ENCODE peak calls at places on chromosomes 5 and 9, in four cellular contexts. One of them, this sample, is unnamed.

GRCh38 chr9:6566409-6567139 is 79.0 kb downstream of the GLDC start:
- DNase-seq in K562: no peak
- DNase-seq in GM12878: no peak
- DNase-seq in H1: no peak
- DNase-seq in this sample: no peak

GRCh38 chr5:164518049-164518740 is 1012.8 kb downstream of the MAT2B start:
- DNase-seq in K562: no peak
- DNase-seq in GM12878: no peak
- DNase-seq in H1: no peak
- DNase-seq in this sample: no peak

GRCh38 chr5:62779010-62779422 is 200.4 kb downstream of the LRRC70 start:
- DNase-seq in K562: peak
- DNase-seq in GM12878: no peak
- DNase-seq in H1: no peak
- DNase-seq in this sample: peak

GRCh38 chr5:109485030-109485429 is 75.3 kb upstream of the PJA2 start:
- DNase-seq in K562: peak
- DNase-seq in GM12878: no peak
- DNase-seq in H1: no peak
- DNase-seq in this sample: peak

GRCh38 chr5:14081791-14082190 is 61.4 kb upstream of the TRIO start:
- DNase-seq in K562: no peak
- DNase-seq in GM12878: no peak
- DNase-seq in H1: no peak
- DNase-seq in this sample: no peak

GRCh38 chr9:15211994-15212501 is 95.0 kb downstream of the TTC39B start:
- DNase-seq in K562: no peak
- DNase-seq in GM12878: no peak
- DNase-seq in H1: no peak
- DNase-seq in this sample: peak

GRCh38 chr9:133234577-133235322 is 25.7 kb upstream of the OBP2B start:
- DNase-seq in K562: no peak
- DNase-seq in GM12878: no peak
- DNase-seq in H1: no peak
- DNase-seq in this sample: no peak

GRCh38 chr5:33938507-33938796 is 2.3 kb downstream of the RXFP3 start:
- DNase-seq in K562: no peak
- DNase-seq in GM12878: no peak
- DNase-seq in H1: no peak
- DNase-seq in this sample: no peak

GRCh38 chr9:3732077-3733038 is 206.6 kb upstream of the RFX3 start:
- DNase-seq in K562: peak
- DNase-seq in GM12878: peak
- DNase-seq in H1: no peak
- DNase-seq in this sample: peak

GRCh38 chr5:165119175-165119574 is 1613.8 kb downstream of the MAT2B start:
- DNase-seq in K562: no peak
- DNase-seq in GM12878: no peak
- DNase-seq in H1: no peak
- DNase-seq in this sample: no peak

GRCh38 chr5:168270446-168270845 is 21.0 kb upstream of the WWC1 start:
- DNase-seq in K562: no peak
- DNase-seq in GM12878: no peak
- DNase-seq in H1: no peak
- DNase-seq in this sample: no peak

GRCh38 chr5:126994485-126994884 is 35.9 kb downstream of the MARCHF3 start:
- DNase-seq in K562: no peak
- DNase-seq in GM12878: no peak
- DNase-seq in H1: no peak
- DNase-seq in this sample: no peak

GRCh38 chr5:159262472-159262858 is 625 bp upstream of the UBLCP1 start:
- DNase-seq in K562: peak
- DNase-seq in GM12878: no peak
- DNase-seq in H1: no peak
- DNase-seq in this sample: no peak

GRCh38 chr9:132411091-132411508 is 1.1 kb downstream of the CFAP77 start:
- DNase-seq in K562: peak
- DNase-seq in GM12878: no peak
- DNase-seq in H1: peak
- DNase-seq in this sample: peak

GRCh38 chr9:37953775-37954437 is 50.0 kb upstream of the SLC25A51 start:
- DNase-seq in K562: peak
- DNase-seq in GM12878: peak
- DNase-seq in H1: no peak
- DNase-seq in this sample: no peak

GRCh38 chr9:14846871-14847311 is 63.3 kb downstream of the FREM1 start:
- DNase-seq in K562: peak
- DNase-seq in GM12878: no peak
- DNase-seq in H1: peak
- DNase-seq in this sample: peak

GRCh38 chr5:16733597-16733996 is 116.8 kb upstream of the RETREG1 start:
- DNase-seq in K562: no peak
- DNase-seq in GM12878: no peak
- DNase-seq in H1: no peak
- DNase-seq in this sample: no peak

GRCh38 chr9:75855509-75855908 is 35.0 kb upstream of the PCSK5 start:
- DNase-seq in K562: no peak
- DNase-seq in GM12878: no peak
- DNase-seq in H1: no peak
- DNase-seq in this sample: peak

GRCh38 chr9:87957839-87958238 is 16.5 kb downstream of the CDK20 start:
- DNase-seq in K562: no peak
- DNase-seq in GM12878: no peak
- DNase-seq in H1: no peak
- DNase-seq in this sample: no peak

GRCh38 chr9:14593406-14593805 is 99.8 kb downstream of the ZDHHC21 start:
- DNase-seq in K562: no peak
- DNase-seq in GM12878: no peak
- DNase-seq in H1: no peak
- DNase-seq in this sample: peak

GRCh38 chr5:164600166-164600715 is 1094.8 kb downstream of the MAT2B start:
- DNase-seq in K562: no peak
- DNase-seq in GM12878: no peak
- DNase-seq in H1: no peak
- DNase-seq in this sample: no peak

GRCh38 chr9:136327313-136327971 is at the start of gene GPSM1:
- DNase-seq in K562: peak
- DNase-seq in GM12878: no peak
- DNase-seq in H1: no peak
- DNase-seq in this sample: no peak

GRCh38 chr9:109477269-109478203 is 20.6 kb downstream of the PTPN3 start:
- DNase-seq in K562: no peak
- DNase-seq in GM12878: peak
- DNase-seq in H1: no peak
- DNase-seq in this sample: peak

GRCh38 chr9:111301195-111301594 is 28.8 kb downstream of the OR2K2 start:
- DNase-seq in K562: no peak
- DNase-seq in GM12878: no peak
- DNase-seq in H1: no peak
- DNase-seq in this sample: no peak
- TF ChIP-seq BRCA1 in K562: no peak
- TF ChIP-seq BRCA1 in GM12878: no peak
- TF ChIP-seq BRCA1 in H1: no peak
- TF ChIP-seq BRCA1 in this sample: no peak

GRCh38 chr5:119451561-119451960 is 736 bp upstream of the HSD17B4 start:
- DNase-seq in K562: peak
- DNase-seq in GM12878: no peak
- DNase-seq in H1: peak
- DNase-seq in this sample: no peak

GRCh38 chr5:119449882-119450281 is 2.4 kb upstream of the HSD17B4 start:
- DNase-seq in K562: no peak
- DNase-seq in GM12878: no peak
- DNase-seq in H1: no peak
- DNase-seq in this sample: no peak

GRCh38 chr5:119452373-119453044 is at the start of gene HSD17B4:
- DNase-seq in K562: peak
- DNase-seq in GM12878: peak
- DNase-seq in H1: peak
- DNase-seq in this sample: peak

GRCh38 chr5:119453045-119453383 is 717 bp downstream of the HSD17B4 start:
- DNase-seq in K562: peak
- DNase-seq in GM12878: no peak
- DNase-seq in H1: no peak
- DNase-seq in this sample: no peak

GRCh38 chr5:119452060-119452372 is 281 bp upstream of the HSD17B4 start:
- DNase-seq in K562: no peak
- DNase-seq in GM12878: no peak
- DNase-seq in H1: no peak
- DNase-seq in this sample: no peak
- TF ChIP-seq BRCA1 in K562: no peak
- TF ChIP-seq BRCA1 in GM12878: no peak
- TF ChIP-seq BRCA1 in H1: no peak
- TF ChIP-seq BRCA1 in this sample: no peak

DNA sequence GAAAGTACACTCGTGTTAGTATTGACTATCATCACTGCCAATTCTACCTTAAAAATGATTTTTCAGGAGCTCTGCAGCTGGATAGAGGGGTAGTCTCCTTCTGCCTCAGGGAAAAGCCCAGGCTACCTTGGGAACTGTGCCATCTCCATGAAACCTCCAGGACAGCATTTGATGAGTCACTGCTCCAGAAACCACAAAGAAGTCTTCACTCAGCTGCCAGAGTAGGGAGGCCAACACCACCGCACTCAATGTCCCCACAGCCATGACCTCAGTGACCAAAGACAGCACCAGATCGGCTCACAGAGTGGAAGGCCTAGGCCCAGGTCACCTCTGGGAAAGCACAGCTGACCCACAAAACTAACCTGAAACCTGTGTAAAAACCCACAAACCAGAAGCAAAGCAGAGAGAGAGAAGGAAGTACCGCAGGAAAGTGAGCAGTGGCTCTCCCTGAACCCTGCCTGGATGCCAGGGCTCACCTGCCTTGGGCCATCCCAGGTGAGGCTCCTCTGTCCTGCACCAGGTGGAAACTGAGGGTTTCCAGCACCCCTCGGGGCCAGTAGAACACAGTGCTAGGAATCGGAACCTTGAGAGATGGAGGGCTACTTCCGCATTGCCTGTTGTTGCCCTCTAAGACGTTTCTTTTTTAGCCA is 30.0 kb downstream of the S1PR3 start:
- DNase-seq in K562: no peak
- DNase-seq in GM12878: no peak
- DNase-seq in H1: no peak
- DNase-seq in this sample: no peak
- TF ChIP-seq BRCA1 in K562: no peak
- TF ChIP-seq BRCA1 in GM12878: no peak
- TF ChIP-seq BRCA1 in H1: no peak
- TF ChIP-seq BRCA1 in this sample: no peak

DNA sequence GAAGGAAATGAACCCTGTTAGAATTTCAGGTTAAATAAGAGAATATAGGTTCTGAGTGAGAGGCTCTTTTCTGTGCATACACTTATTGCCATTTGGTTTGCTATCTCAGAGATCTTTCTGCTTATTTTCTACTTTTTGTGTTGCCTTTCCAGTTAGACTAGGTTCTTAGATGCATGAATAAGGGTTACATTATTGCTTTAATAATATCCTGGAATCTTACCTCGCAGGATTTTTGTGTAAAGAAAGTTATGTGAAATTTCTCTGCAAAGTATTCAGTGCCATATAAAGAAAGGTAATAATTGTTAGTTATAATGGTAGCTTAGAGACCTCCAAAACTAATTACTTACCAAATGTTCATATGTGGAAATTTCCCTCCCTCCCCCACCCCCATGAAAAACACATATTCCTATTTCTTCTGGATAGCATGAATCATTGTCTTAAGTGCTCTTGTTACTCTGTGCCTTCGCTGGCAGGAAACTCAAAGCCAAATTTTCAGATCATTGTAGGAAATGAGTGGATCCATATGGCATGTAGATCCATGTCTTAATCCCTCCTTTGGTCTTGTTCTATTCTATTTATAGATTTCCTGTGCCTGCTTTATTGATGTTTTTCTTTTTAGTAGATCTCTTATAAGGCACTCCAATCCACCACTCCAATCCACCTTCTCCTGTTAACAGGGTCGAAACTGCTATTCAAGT is 2.7 kb upstream of the APBA1 start:
- DNase-seq in K562: no peak
- DNase-seq in GM12878: no peak
- DNase-seq in H1: no peak
- DNase-seq in this sample: no peak
- TF ChIP-seq BRCA1 in K562: no peak
- TF ChIP-seq BRCA1 in GM12878: no peak
- TF ChIP-seq BRCA1 in H1: no peak
- TF ChIP-seq BRCA1 in this sample: no peak

This sample was measured in HepG2.